ENCODE peak calls at places on chromosomes 6 and 20, in four cellular contexts. One of them, this sample, is unnamed.

GRCh38 chr20:64065062-64065972 is 2.3 kb downstream of the TCEA2 start:
- DNase-seq in GM20000: no peak
- DNase-seq in AG10803: no peak
- DNase-seq in nephron progenitor cell: no peak
- DNase-seq in this sample: no peak

GRCh38 chr20:31788578-31788977 is 30.6 kb upstream of the MYLK2 start:
- DNase-seq in GM20000: no peak
- DNase-seq in AG10803: peak
- DNase-seq in nephron progenitor cell: no peak
- DNase-seq in this sample: peak

GRCh38 chr20:36768768-36769430 is 4.7 kb downstream of the DSN1 start:
- DNase-seq in GM20000: no peak
- DNase-seq in AG10803: peak
- DNase-seq in nephron progenitor cell: no peak
- DNase-seq in this sample: peak

GRCh38 chr6:112252571-112253504 is 1.5 kb downstream of the LAMA4 start:
- DNase-seq in GM20000: no peak
- DNase-seq in AG10803: peak
- DNase-seq in nephron progenitor cell: no peak
- DNase-seq in this sample: peak

GRCh38 chr6:73713426-73714147 is 17.6 kb downstream of the CD109 start:
- DNase-seq in GM20000: no peak
- DNase-seq in AG10803: no peak
- DNase-seq in nephron progenitor cell: no peak
- DNase-seq in this sample: peak

GRCh38 chr6:113076116-113076515 is 729.0 kb downstream of the RFPL4B start:
- DNase-seq in GM20000: no peak
- DNase-seq in AG10803: peak
- DNase-seq in nephron progenitor cell: no peak
- DNase-seq in this sample: no peak

GRCh38 chr20:57167292-57167655 is 99.2 kb downstream of the BMP7 start:
- DNase-seq in GM20000: no peak
- DNase-seq in AG10803: no peak
- DNase-seq in nephron progenitor cell: no peak
- DNase-seq in this sample: no peak

GRCh38 chr6:42260972-42261371 is 43.3 kb upstream of the MRPS10 start:
- DNase-seq in GM20000: peak
- DNase-seq in AG10803: no peak
- DNase-seq in nephron progenitor cell: peak
- DNase-seq in this sample: peak

GRCh38 chr6:90393232-90393884 is 96.7 kb upstream of the BACH2 start:
- DNase-seq in GM20000: peak
- DNase-seq in AG10803: peak
- DNase-seq in nephron progenitor cell: peak
- DNase-seq in this sample: peak

GRCh38 chr6:82875573-82876185 is 190.0 kb downstream of the UBE3D start:
- DNase-seq in GM20000: no peak
- DNase-seq in AG10803: peak
- DNase-seq in nephron progenitor cell: no peak
- DNase-seq in this sample: peak

GRCh38 chr20:33163856-33164762 is 3.9 kb upstream of the BPIFA2 start:
- DNase-seq in GM20000: no peak
- DNase-seq in AG10803: no peak
- DNase-seq in nephron progenitor cell: no peak
- DNase-seq in this sample: no peak

GRCh38 chr6:149032599-149033405 is 284.7 kb upstream of the TAB2 start:
- DNase-seq in GM20000: peak
- DNase-seq in AG10803: peak
- DNase-seq in nephron progenitor cell: no peak
- DNase-seq in this sample: peak

GRCh38 chr6:41580690-41581089 is 34.5 kb downstream of the FOXP4 start:
- DNase-seq in GM20000: no peak
- DNase-seq in AG10803: no peak
- DNase-seq in nephron progenitor cell: no peak
- DNase-seq in this sample: no peak

GRCh38 chr6:150312844-150313584 is 55.8 kb upstream of the IYD start:
- DNase-seq in GM20000: no peak
- DNase-seq in AG10803: no peak
- DNase-seq in nephron progenitor cell: no peak
- DNase-seq in this sample: no peak

GRCh38 chr6:40597301-40597700 is 10.1 kb upstream of the LRFN2 start:
- DNase-seq in GM20000: no peak
- DNase-seq in AG10803: no peak
- DNase-seq in nephron progenitor cell: no peak
- DNase-seq in this sample: no peak

GRCh38 chr6:105611606-105612005 is 208.7 kb upstream of the PREP start:
- DNase-seq in GM20000: no peak
- DNase-seq in AG10803: no peak
- DNase-seq in nephron progenitor cell: no peak
- DNase-seq in this sample: no peak

GRCh38 chr20:44973053-44973452 is 6.7 kb downstream of the STK4 start:
- DNase-seq in GM20000: no peak
- DNase-seq in AG10803: peak
- DNase-seq in nephron progenitor cell: no peak
- DNase-seq in this sample: peak

GRCh38 chr20:39960522-39961420 is 728.3 kb downstream of the MAFB start:
- DNase-seq in GM20000: no peak
- DNase-seq in AG10803: no peak
- DNase-seq in nephron progenitor cell: no peak
- DNase-seq in this sample: no peak

GRCh38 chr6:169833258-169833794 is 81.9 kb downstream of the ERMARD start:
- DNase-seq in GM20000: no peak
- DNase-seq in AG10803: no peak
- DNase-seq in nephron progenitor cell: no peak
- DNase-seq in this sample: peak

GRCh38 chr20:49320460-49320859 is 42.6 kb upstream of the ZNFX1 start:
- DNase-seq in GM20000: no peak
- DNase-seq in AG10803: peak
- DNase-seq in nephron progenitor cell: peak
- DNase-seq in this sample: peak

GRCh38 chr6:72466971-72467566 is 154.8 kb upstream of the KCNQ5 start:
- DNase-seq in GM20000: no peak
- DNase-seq in AG10803: no peak
- DNase-seq in nephron progenitor cell: no peak
- DNase-seq in this sample: peak

GRCh38 chr6:67974931-67975330 is 660.2 kb upstream of the ADGRB3 start:
- DNase-seq in GM20000: no peak
- DNase-seq in AG10803: no peak
- DNase-seq in nephron progenitor cell: no peak
- DNase-seq in this sample: no peak